ENCODE peak calls at places on chromosomes 11 and 22, in six cellular contexts. C is LNCaP clone FGC, O is cardiac muscle cell, N is tibial nerve, Z is AG09309, I is A549. B is an unnamed sample.

GRCh38 chr11:78763664-78764063 is 189.0 kb upstream of the NARS2 start:
- DNase-seq in C (no peak), O (no peak), N (no peak), Z (no peak), I (no peak), B (no peak)

GRCh38 chr11:13332124-13332523 is 54.5 kb downstream of the BMAL1 start:
- DNase-seq in C (no peak), O (no peak), N (no peak), Z (no peak), I (no peak), B (no peak)

GRCh38 chr11:94746721-94747120 is 21.4 kb upstream of the AMOTL1 start:
- DNase-seq in C (peak; percentile 89), O (no peak), N (no peak), Z (no peak), I (peak; percentile 89), B (no peak)

GRCh38 chr22:47090591-47091240 is 328.3 kb downstream of the TBC1D22A start:
- DNase-seq in C (no peak), O (peak; percentile 70), N (no peak), Z (peak; percentile 11), I (no peak), B (no peak)

GRCh38 chr11:22752908-22753310 is 76.7 kb downstream of the SVIP start:
- DNase-seq in C (no peak), O (no peak), N (no peak), Z (no peak), I (no peak), B (no peak)

GRCh38 chr22:42344391-42344861 is 74.0 kb upstream of the TCF20 start:
- DNase-seq in C (no peak), O (peak; percentile 46), N (no peak), Z (no peak), I (no peak), B (no peak)

GRCh38 chr11:119795231-119795630 is 66.2 kb upstream of the NECTIN1 start:
- DNase-seq in C (no peak), O (peak; percentile 68), N (peak; percentile 17), Z (peak; percentile 88), I (peak; percentile 19), B (no peak)

GRCh38 chr11:61473370-61474025 is 35.1 kb upstream of the LRRC10B start:
- DNase-seq in C (peak; percentile 40), O (peak; percentile 32), N (no peak), Z (no peak), I (no peak), B (no peak)

GRCh38 chr11:93031386-93031785 is 61.9 kb downstream of the MTNR1B start:
- DNase-seq in C (no peak), O (peak; percentile 25), N (no peak), Z (no peak), I (no peak), B (no peak)

GRCh38 chr11:73965764-73966121 is 14.9 kb downstream of the DNAJB13 start:
- DNase-seq in C (no peak), O (no peak), N (no peak), Z (no peak), I (no peak), B (no peak)

GRCh38 chr11:62127426-62127825 is 3.6 kb downstream of the INCENP start:
- DNase-seq in C (no peak), O (no peak), N (no peak), Z (no peak), I (no peak), B (no peak)

GRCh38 chr11:101091781-101092180 is 37.8 kb downstream of the PGR start:
- DNase-seq in C (peak; percentile 69), O (no peak), N (no peak), Z (no peak), I (no peak), B (no peak)

GRCh38 chr22:37100589-37101127 is 8.9 kb downstream of the TMPRSS6 start:
- DNase-seq in C (no peak), O (no peak), N (no peak), Z (no peak), I (no peak), B (no peak)

GRCh38 chr11:17730137-17730536 is 4.4 kb upstream of the KCNC1 start:
- DNase-seq in C (no peak), O (no peak), N (no peak), Z (no peak), I (no peak), B (no peak)

GRCh38 chr11:78202733-78203167 is 14.0 kb downstream of the USP35 start:
- DNase-seq in C (no peak), O (no peak), N (no peak), Z (no peak), I (no peak), B (peak; percentile 10)

GRCh38 chr11:63931045-63931444 is 7.8 kb upstream of the NAA40 start:
- DNase-seq in C (no peak), O (peak; percentile 16), N (no peak), Z (no peak), I (no peak), B (no peak)

GRCh38 chr11:106395716-106396349 is 318.4 kb downstream of the AASDHPPT start:
- DNase-seq in C (no peak), O (no peak), N (no peak), Z (no peak), I (no peak), B (no peak)

GRCh38 chr22:44735518-44736428 is 16.6 kb upstream of the ARHGAP8 start:
- DNase-seq in C (no peak), O (peak; percentile 60), N (peak; percentile 90), Z (no peak), I (peak; percentile 56), B (peak; percentile 86)

GRCh38 chr22:27919943-27920755 is 1.1 kb upstream of the PITPNB start:
- DNase-seq in C (no peak), O (peak; percentile 81), N (peak; percentile 40), Z (no peak), I (peak; percentile 59), B (no peak)

GRCh38 chr11:92978226-92979111 is 9.0 kb downstream of the MTNR1B start:
- DNase-seq in C (peak; percentile 34), O (no peak), N (no peak), Z (no peak), I (no peak), B (no peak)

GRCh38 chr22:42844756-42845155 is 12.3 kb downstream of the ARFGAP3 start:
- DNase-seq in C (peak; percentile 87), O (peak; percentile 5), N (no peak), Z (no peak), I (peak; percentile 53), B (no peak)

GRCh38 chr11:67375320-67376021 is 2.1 kb upstream of the CLCF1 start:
- DNase-seq in C (no peak), O (no peak), N (no peak), Z (no peak), I (peak; percentile 80), B (no peak)
- H3K4me3 ChIP-seq in C (no peak overlapping the region), O (no peak overlapping the region), N (no peak overlapping the region), Z (no peak overlapping the region), I (peak overlapping the region; percentile 29), B (no peak overlapping the region)

GRCh38 chr11:69122642-69123431 is 32.9 kb upstream of the SMIM38 start:
- DNase-seq in C (peak; percentile 87), O (peak; percentile 69), N (no peak), Z (no peak), I (peak; percentile 99), B (peak; percentile 94)
- H3K4me3 ChIP-seq in C (no peak overlapping the region), O (no peak overlapping the region), N (no peak overlapping the region), Z (no peak overlapping the region), I (peak overlapping the region; percentile 28), B (peak overlapping the region; percentile 8)

GRCh38 chr11:96254854-96255253 is 88.1 kb downstream of the MAML2 start:
- DNase-seq in C (no peak), O (no peak), N (no peak), Z (no peak), I (no peak), B (no peak)
- H3K4me3 ChIP-seq in C (no peak overlapping the region), O (no peak overlapping the region), N (no peak overlapping the region), Z (no peak overlapping the region), I (no peak overlapping the region), B (no peak overlapping the region)

DNA sequence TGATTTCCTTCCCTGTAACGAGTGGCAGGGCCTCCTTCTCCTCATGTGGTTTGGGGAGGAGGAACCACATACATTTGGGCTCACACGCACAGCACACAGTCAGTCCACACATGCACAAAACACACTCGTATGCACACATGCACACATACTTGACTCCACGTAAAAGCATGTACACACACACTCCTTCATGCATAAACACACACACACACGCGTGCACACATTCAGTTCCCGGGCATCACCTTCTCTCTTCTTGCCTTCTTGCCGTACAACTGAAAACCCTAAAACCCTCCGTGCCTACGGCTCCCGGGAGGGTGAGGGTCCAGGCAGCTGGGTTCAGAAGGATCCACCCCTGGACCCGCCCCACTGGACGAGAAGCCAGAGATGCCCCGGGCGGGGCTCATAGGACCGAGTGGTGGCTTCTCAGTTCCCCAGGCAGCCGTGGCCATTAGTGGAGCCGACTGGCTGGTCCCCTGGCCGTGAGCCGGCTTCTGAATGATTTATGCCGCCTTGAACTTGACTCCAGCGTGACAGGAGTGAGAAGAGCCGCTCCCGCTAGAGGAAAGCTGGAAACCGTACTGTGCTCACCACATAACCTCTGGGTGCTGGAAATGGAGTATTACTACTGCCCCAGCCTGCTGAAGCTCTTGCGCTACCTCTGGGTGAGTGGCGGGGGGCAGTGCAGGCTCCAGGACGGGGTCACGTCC is 117.4 kb downstream of the KIAA1671 start:
- DNase-seq in C (no peak), O (peak; percentile 21), N (no peak), Z (no peak), I (no peak), B (no peak)
- H3K4me3 ChIP-seq in C (no peak overlapping the region), O (no peak overlapping the region), N (peak overlapping the region; percentile 30), Z (no peak overlapping the region), I (no peak overlapping the region), B (peak overlapping the region; percentile 43)

GRCh38 chr22:19691721-19692341 is 22.5 kb upstream of the SEPTIN5 start:
- DNase-seq in C (no peak), O (peak; percentile 68), N (no peak), Z (no peak), I (peak; percentile 73), B (no peak)
- H3K4me3 ChIP-seq in C (no peak overlapping the region), O (no peak overlapping the region), N (no peak overlapping the region), Z (peak overlapping the region; percentile 29), I (peak overlapping the region; percentile 26), B (no peak overlapping the region)

GRCh38 chr22:39965749-39966148 is 5.6 kb downstream of the TMA7B start:
- DNase-seq in C (no peak), O (no peak), N (no peak), Z (no peak), I (no peak), B (no peak)

GRCh38 chr22:39967103-39967829 is 7.1 kb downstream of the TMA7B start:
- DNase-seq in C (no peak), O (peak; percentile 52), N (no peak), Z (no peak), I (peak; percentile 11), B (no peak)

GRCh38 chr22:39970742-39971141 is 10.5 kb downstream of the TMA7B start:
- DNase-seq in C (no peak), O (no peak), N (no peak), Z (no peak), I (no peak), B (no peak)

GRCh38 chr22:39966522-39966921 is 6.3 kb downstream of the TMA7B start:
- DNase-seq in C (no peak), O (peak; percentile 29), N (no peak), Z (no peak), I (no peak), B (no peak)

GRCh38 chr22:39967996-39968968 is 8.1 kb downstream of the TMA7B start:
- DNase-seq in C (peak; percentile 46), O (peak; percentile 80), N (peak; percentile 37), Z (no peak), I (no peak), B (no peak)
- H3K4me3 ChIP-seq in C (no peak overlapping the region), O (no peak overlapping the region), N (no peak overlapping the region), Z (no peak overlapping the region), I (no peak overlapping the region), B (no peak overlapping the region)

B was measured in lower lobe of right lung.